ENCODE peak calls at places on chromosomes 3 and 15, in nine cellular contexts. X, A, V, U, S, B, M, G and Z are unnamed samples.

GRCh38 chr15:49094923-49095322 is 48.7 kb upstream of the SECISBP2L start:
- DNase-seq in X (no peak), A (no peak), V (no peak), U (no peak), S (no peak), B (no peak), M (no peak), G (no peak), Z (no peak)

GRCh38 chr15:100537326-100537725 is 8.6 kb upstream of the CERS3 start:
- DNase-seq in X (no peak), A (no peak), V (no peak), U (no peak), S (no peak), B (no peak), M (no peak), G (no peak), Z (no peak)

GRCh38 chr15:74920472-74920871 is 13.8 kb upstream of the FAM219B start:
- DNase-seq in X (no peak), A (no peak), V (no peak), U (no peak), S (no peak), B (no peak), M (no peak), G (no peak), Z (no peak)

GRCh38 chr15:89642106-89642505 is 13.2 kb downstream of the KIF7 start:
- DNase-seq in X (no peak), A (no peak), V (no peak), U (no peak), S (no peak), B (no peak), M (no peak), G (no peak), Z (no peak)

GRCh38 chr3:64088408-64089136 is 65.3 kb upstream of the PSMD6 start:
- DNase-seq in X (no peak), A (no peak), V (peak; percentile 61), U (no peak), S (no peak), B (peak; percentile 22), M (peak; percentile 10), G (no peak), Z (no peak)

GRCh38 chr15:75758071-75758872 is 45.6 kb upstream of the CSPG4 start:
- DNase-seq in X (peak; percentile 48), A (peak; percentile 97), V (peak; percentile 78), U (peak; percentile 84), S (peak; percentile 75), B (peak; percentile 78), M (peak; percentile 90), G (peak; percentile 55), Z (peak; percentile 21)

GRCh38 chr3:190586631-190587000 is 72.7 kb downstream of the IL1RAP start:
- DNase-seq in X (peak; percentile 6), A (no peak), V (no peak), U (no peak), S (peak; percentile 79), B (peak; percentile 86), M (no peak), G (no peak), Z (no peak)

GRCh38 chr15:68619303-68619698 is 40.5 kb downstream of the CORO2B start:
- DNase-seq in X (no peak), A (no peak), V (peak; percentile 65), U (no peak), S (no peak), B (no peak), M (peak; percentile 32), G (no peak), Z (no peak)

GRCh38 chr3:23945903-23946751 is 1.0 kb downstream of the NR1D2 start:
- DNase-seq in X (peak; percentile 96), A (peak; percentile 98), V (peak; percentile 81), U (peak; percentile 98), S (peak; percentile 95), B (peak; percentile 92), M (peak; percentile 96), G (peak; percentile 49), Z (peak; percentile 99)